ENCODE peak calls at places on chromosomes 1 and 21, in four cellular contexts. Y, F, Z and U are unnamed samples.

GRCh38 chr1:65846911-65847310 is 54.2 kb downstream of the PDE4B start:
- DNase-seq in Y (no peak), F (no peak), Z (no peak), U (no peak)

GRCh38 chr1:51331206-51332100 is 1.1 kb upstream of the TTC39A start:
- DNase-seq in Y (peak), F (peak), Z (no peak), U (no peak)

GRCh38 chr1:165562576-165562975 is 18.8 kb downstream of the LRRC52 start:
- DNase-seq in Y (peak), F (no peak), Z (no peak), U (no peak)

GRCh38 chr1:107669996-107670395 is 295.0 kb downstream of the VAV3 start:
- DNase-seq in Y (no peak), F (no peak), Z (no peak), U (no peak)

GRCh38 chr1:59237905-59238304 is 59.0 kb upstream of the FGGY start:
- DNase-seq in Y (peak), F (no peak), Z (no peak), U (no peak)

GRCh38 chr21:25859264-25859931 is 124.6 kb downstream of the GABPA start:
- DNase-seq in Y (no peak), F (no peak), Z (no peak), U (no peak)

GRCh38 chr1:24694380-24694843 is 50.8 kb upstream of the CLIC4 start:
- DNase-seq in Y (no peak), F (peak), Z (no peak), U (no peak)

GRCh38 chr1:201264554-201264953 is 18.8 kb upstream of the PKP1 start:
- DNase-seq in Y (no peak), F (no peak), Z (no peak), U (no peak)

GRCh38 chr1:229286099-229286766 is 15.3 kb downstream of the RAB4A start:
- DNase-seq in Y (peak), F (no peak), Z (no peak), U (no peak)

GRCh38 chr1:223887724-223888428 is 42.1 kb upstream of the TP53BP2 start:
- DNase-seq in Y (peak), F (peak), Z (no peak), U (no peak)

GRCh38 chr1:237961710-237962109 is 71.0 kb upstream of the ZP4 start:
- DNase-seq in Y (no peak), F (no peak), Z (no peak), U (no peak)

GRCh38 chr1:175410560-175410959 is 218.0 kb upstream of the KIAA0040 start:
- DNase-seq in Y (no peak), F (no peak), Z (no peak), U (no peak)

GRCh38 chr1:22920734-22921451 is 51.8 kb downstream of the LACTBL1 start:
- DNase-seq in Y (no peak), F (no peak), Z (no peak), U (no peak)

GRCh38 chr1:211548321-211549091 is 30.5 kb downstream of the SLC30A1 start:
- DNase-seq in Y (no peak), F (no peak), Z (no peak), U (no peak)

GRCh38 chr21:15788847-15789548 is 59.2 kb downstream of the USP25 start:
- DNase-seq in Y (peak), F (no peak), Z (no peak), U (no peak)

GRCh38 chr1:183194527-183195145 is 8.6 kb downstream of the LAMC2 start:
- DNase-seq in Y (no peak), F (no peak), Z (no peak), U (no peak)

GRCh38 chr1:188958461-188959115 is 1519.1 kb downstream of the BRINP3 start:
- DNase-seq in Y (no peak), F (no peak), Z (no peak), U (no peak)

GRCh38 chr1:168373869-168374268 is 93.2 kb downstream of the TBX19 start:
- DNase-seq in Y (peak), F (no peak), Z (no peak), U (no peak)

GRCh38 chr1:21663951-21664805 is 5.0 kb downstream of the RAP1GAP start:
- DNase-seq in Y (no peak), F (no peak), Z (no peak), U (peak)

GRCh38 chr1:245201201-245201600 is 46.4 kb downstream of the KIF26B start:
- DNase-seq in Y (no peak), F (no peak), Z (no peak), U (no peak)

GRCh38 chr1:54421101-54421504 is 14.9 kb upstream of the SSBP3 start:
- DNase-seq in Y (peak), F (peak), Z (no peak), U (no peak)

GRCh38 chr1:33228935-33229487 is 27.3 kb upstream of the ZNF362 start:
- DNase-seq in Y (peak), F (peak), Z (no peak), U (no peak)

GRCh38 chr21:45592626-45593134 is 50.4 kb upstream of the SLC19A1 start:
- DNase-seq in Y (no peak), F (no peak), Z (no peak), U (no peak)

GRCh38 chr1:83927061-83927460 is 71.9 kb downstream of the TTLL7 start:
- DNase-seq in Y (no peak), F (no peak), Z (no peak), U (no peak)

GRCh38 chr1:161367684-161368398 is at the start of gene CFAP126:
- DNase-seq in Y (peak), F (peak), Z (no peak), U (peak)

GRCh38 chr1:9615316-9616063 is 26.8 kb downstream of the TMEM201 start:
- DNase-seq in Y (peak), F (peak), Z (no peak), U (peak)

GRCh38 chr1:180540697-180541594 is 17.8 kb upstream of the OVAAL start:
- DNase-seq in Y (peak), F (no peak), Z (no peak), U (no peak)

GRCh38 chr1:224939844-224940425 is 10.5 kb downstream of the DNAH14 start:
- DNase-seq in Y (peak), F (no peak), Z (no peak), U (no peak)

GRCh38 chr1:203167026-203167912 is 8.4 kb downstream of the MYBPH start:
- DNase-seq in Y (no peak), F (no peak), Z (no peak), U (no peak)

GRCh38 chr1:235329139-235329808 is 904 bp downstream of the GGPS1 start:
- DNase-seq in Y (peak), F (no peak), Z (no peak), U (peak)

GRCh38 chr1:2787163-2787911 is 14.2 kb downstream of the TTC34 start:
- DNase-seq in Y (no peak), F (no peak), Z (no peak), U (no peak)

GRCh38 chr1:58885998-58886397 is 102.2 kb upstream of the JUN start:
- DNase-seq in Y (no peak), F (no peak), Z (no peak), U (no peak)

GRCh38 chr1:50108497-50109073 is at the start of gene ELAVL4:
- DNase-seq in Y (no peak), F (no peak), Z (no peak), U (no peak)

GRCh38 chr1:77958391-77958790 is 20.5 kb downstream of the FUBP1 start:
- DNase-seq in Y (no peak), F (no peak), Z (no peak), U (no peak)

GRCh38 chr1:201888282-201889033 is at the start of gene SHISA4:
- DNase-seq in Y (peak), F (no peak), Z (no peak), U (peak)

GRCh38 chr1:53372501-53372951 is 44.7 kb upstream of the LRP8 start:
- DNase-seq in Y (no peak), F (no peak), Z (no peak), U (no peak)

GRCh38 chr1:37814257-37814656 is 6.2 kb upstream of the YRDC start:
- DNase-seq in Y (no peak), F (no peak), Z (no peak), U (no peak)